ENCODE peak calls at places on chromosomes 6 and 20, in seven cellular contexts. I is fibroblast of the aortic adventitia, S is breast epithelium, G is neural progenitor cell, A is BJ, B is upper lobe of right lung, W is A549. T is an unnamed sample.

GRCh38 chr20:17896247-17896723 is 72.3 kb downstream of the SNX5 start:
- DNase-seq in I (no peak), S (no peak), G (no peak), A (no peak), B (no peak), W (no peak), T (no peak)

GRCh38 chr6:127737009-127737486 is 160.1 kb downstream of the C6orf58 start:
- DNase-seq in I (peak), S (peak), G (peak), A (peak), B (no peak), W (peak), T (no peak)

GRCh38 chr6:107348224-107348623 is 111.1 kb downstream of the PDSS2 start:
- DNase-seq in I (no peak), S (no peak), G (no peak), A (no peak), B (no peak), W (no peak), T (no peak)

GRCh38 chr20:31542963-31543362 is 28.7 kb downstream of the HM13 start:
- DNase-seq in I (no peak), S (no peak), G (no peak), A (no peak), B (no peak), W (no peak), T (no peak)

GRCh38 chr6:133741375-133741861 is 147.5 kb upstream of the TCF21 start:
- DNase-seq in I (peak), S (no peak), G (peak), A (no peak), B (no peak), W (peak), T (no peak)

GRCh38 chr6:35287671-35288396 is 9.8 kb upstream of the DEF6 start:
- DNase-seq in I (peak), S (no peak), G (no peak), A (no peak), B (no peak), W (no peak), T (no peak)

GRCh38 chr6:101509556-101509955 is 116.0 kb downstream of the GRIK2 start:
- DNase-seq in I (peak), S (no peak), G (no peak), A (peak), B (no peak), W (no peak), T (no peak)

GRCh38 chr20:54339093-54339492 is 131.2 kb downstream of the PFDN4 start:
- DNase-seq in I (no peak), S (no peak), G (no peak), A (no peak), B (no peak), W (no peak), T (no peak)

GRCh38 chr20:25483431-25484132 is 76.1 kb downstream of the GINS1 start:
- DNase-seq in I (no peak), S (no peak), G (no peak), A (no peak), B (no peak), W (no peak), T (no peak)

GRCh38 chr6:43776115-43776798 is 6.2 kb downstream of the VEGFA start:
- DNase-seq in I (no peak), S (no peak), G (no peak), A (no peak), B (peak), W (no peak), T (no peak)

GRCh38 chr6:12527339-12527738 is 189.2 kb upstream of the PHACTR1 start:
- DNase-seq in I (no peak), S (no peak), G (no peak), A (no peak), B (no peak), W (no peak), T (no peak)

GRCh38 chr6:64580346-64580745 is 944.7 kb downstream of the PHF3 start:
- DNase-seq in I (no peak), S (no peak), G (no peak), A (no peak), B (no peak), W (no peak), T (no peak)

GRCh38 chr6:100998111-100998510 is 117.0 kb upstream of the ASCC3 start:
- DNase-seq in I (peak), S (no peak), G (no peak), A (no peak), B (no peak), W (no peak), T (no peak)

GRCh38 chr20:25320035-25320800 is 70.4 kb downstream of the ABHD12 start:
- DNase-seq in I (no peak), S (no peak), G (no peak), A (no peak), B (peak), W (no peak), T (no peak)

GRCh38 chr6:17297261-17298080 is 16.3 kb downstream of the RBM24 start:
- DNase-seq in I (peak), S (no peak), G (no peak), A (no peak), B (no peak), W (no peak), T (no peak)

GRCh38 chr20:47282864-47283263 is 73.6 kb downstream of the ZMYND8 start:
- DNase-seq in I (no peak), S (no peak), G (no peak), A (no peak), B (no peak), W (no peak), T (no peak)

GRCh38 chr6:18513253-18513798 is 126.2 kb downstream of the RNF144B start:
- DNase-seq in I (no peak), S (no peak), G (no peak), A (no peak), B (no peak), W (no peak), T (peak)

GRCh38 chr6:157424491-157425020 is 43.6 kb downstream of the ZDHHC14 start:
- DNase-seq in I (no peak), S (no peak), G (no peak), A (no peak), B (no peak), W (no peak), T (no peak)

GRCh38 chr6:14618759-14619418 is 501.3 kb downstream of the CD83 start:
- DNase-seq in I (no peak), S (no peak), G (no peak), A (no peak), B (no peak), W (no peak), T (no peak)

GRCh38 chr6:45461486-45461885 is 83.8 kb upstream of the SUPT3H start:
- DNase-seq in I (no peak), S (no peak), G (no peak), A (no peak), B (no peak), W (no peak), T (no peak)

GRCh38 chr6:151313060-151313459 is 73.3 kb downstream of the AKAP12 start:
- DNase-seq in I (no peak), S (no peak), G (no peak), A (no peak), B (no peak), W (no peak), T (no peak)

GRCh38 chr6:14711056-14711703 is 534.7 kb upstream of the JARID2 start:
- DNase-seq in I (peak), S (no peak), G (peak), A (peak), B (no peak), W (peak), T (no peak)

GRCh38 chr6:111823831-111824607 is 49.2 kb downstream of the FYN start:
- DNase-seq in I (peak), S (no peak), G (no peak), A (peak), B (no peak), W (no peak), T (no peak)

GRCh38 chr20:59770851-59771250 is 162.6 kb downstream of the SYCP2 start:
- DNase-seq in I (no peak), S (no peak), G (no peak), A (no peak), B (no peak), W (no peak), T (no peak)

GRCh38 chr20:59771506-59772372 is 161.7 kb downstream of the SYCP2 start:
- DNase-seq in I (no peak), S (no peak), G (no peak), A (no peak), B (no peak), W (no peak), T (no peak)

GRCh38 chr20:59767656-59768055 is 163.3 kb downstream of the PHACTR3 start:
- DNase-seq in I (no peak), S (no peak), G (no peak), A (no peak), B (no peak), W (no peak), T (no peak)

GRCh38 chr20:59772373-59772705 is 161.1 kb downstream of the SYCP2 start:
- DNase-seq in I (no peak), S (no peak), G (no peak), A (no peak), B (no peak), W (no peak), T (no peak)

DNA sequence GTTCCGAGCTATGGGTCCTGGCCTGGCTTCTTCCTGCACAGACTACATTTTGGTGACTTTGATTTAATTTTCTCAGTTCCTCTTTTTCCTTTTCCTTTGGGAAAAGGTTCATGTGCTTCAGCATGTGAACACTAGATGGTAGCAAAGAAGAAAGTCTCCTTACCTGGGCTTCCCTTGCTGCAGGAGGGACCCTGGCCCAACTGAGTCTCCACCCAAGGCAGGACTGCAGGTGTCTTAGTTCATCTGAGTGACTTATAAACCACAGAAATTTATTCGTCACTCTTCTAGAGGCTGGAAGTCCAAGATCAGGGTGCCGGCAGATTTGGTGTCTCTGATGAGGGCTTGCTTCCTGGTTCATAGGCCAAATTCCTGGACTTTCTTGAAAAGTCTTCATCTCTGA is 163.2 kb downstream of the SYCP2 start:
- DNase-seq in I (no peak), S (no peak), G (peak), A (no peak), B (no peak), W (no peak), T (no peak)
- TF ChIP-seq CTCF in I (no peak), S (no peak), G (peak), A (no peak), B (no peak), W (no peak), T (no peak)

DNA sequence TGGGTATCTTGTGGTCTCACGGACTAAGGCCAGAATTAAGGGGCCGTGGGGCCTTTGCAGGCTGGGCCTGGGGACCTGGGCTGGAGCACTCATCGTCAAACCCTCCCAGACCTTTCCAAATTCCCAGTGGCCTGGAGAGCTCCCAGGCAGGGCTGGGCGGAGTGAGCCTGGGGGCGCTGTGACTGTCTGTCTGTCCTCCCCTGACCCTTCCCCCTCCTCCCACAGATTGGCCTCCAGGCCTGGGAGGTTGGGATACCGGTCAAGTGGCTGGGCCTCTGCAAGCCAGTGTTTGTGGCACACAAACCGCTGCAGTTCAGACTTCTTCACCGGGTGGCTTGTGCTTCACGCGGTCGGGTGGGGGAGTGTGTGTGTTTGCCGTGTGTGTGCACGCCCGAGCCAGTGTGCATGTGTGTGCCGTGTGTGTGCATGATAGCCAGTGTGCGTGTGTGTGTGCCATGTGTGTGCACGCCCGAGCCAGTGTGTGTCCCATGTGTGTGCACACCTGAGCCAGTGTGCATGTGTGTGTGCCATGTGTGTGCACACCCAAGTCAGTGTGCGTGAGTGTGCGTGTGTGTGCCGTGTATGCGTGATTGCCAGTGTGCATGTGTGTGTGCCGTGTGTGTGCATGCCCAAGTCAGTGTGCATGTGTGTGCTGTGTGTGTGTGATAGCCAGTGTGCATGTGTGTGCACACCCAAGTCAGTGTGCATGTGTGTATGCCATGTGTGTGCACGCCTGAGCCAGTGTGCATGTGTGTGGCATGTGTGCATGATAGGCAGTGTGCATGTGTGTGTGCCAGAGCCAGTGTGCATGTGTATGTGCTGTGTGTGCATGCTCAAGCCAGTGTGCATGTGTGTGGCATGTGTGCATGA is 6.3 kb downstream of the RBBP8NL start:
- DNase-seq in I (no peak), S (no peak), G (no peak), A (no peak), B (no peak), W (no peak), T (no peak)
- TF ChIP-seq CTCF in I (no peak), S (no peak), G (no peak), A (no peak), B (no peak), W (no peak), T (no peak)

GRCh38 chr6:55957961-55958422 is 82.6 kb upstream of the BMP5 start:
- DNase-seq in I (peak), S (no peak), G (no peak), A (peak), B (no peak), W (no peak), T (no peak)

GRCh38 chr6:55955684-55956083 is 80.3 kb upstream of the BMP5 start:
- DNase-seq in I (no peak), S (no peak), G (no peak), A (no peak), B (no peak), W (no peak), T (no peak)

GRCh38 chr6:55950071-55950814 is 74.9 kb upstream of the BMP5 start:
- DNase-seq in I (no peak), S (no peak), G (no peak), A (no peak), B (no peak), W (no peak), T (no peak)

GRCh38 chr6:55954436-55954835 is 79.0 kb upstream of the BMP5 start:
- DNase-seq in I (no peak), S (no peak), G (no peak), A (no peak), B (no peak), W (no peak), T (no peak)

DNA sequence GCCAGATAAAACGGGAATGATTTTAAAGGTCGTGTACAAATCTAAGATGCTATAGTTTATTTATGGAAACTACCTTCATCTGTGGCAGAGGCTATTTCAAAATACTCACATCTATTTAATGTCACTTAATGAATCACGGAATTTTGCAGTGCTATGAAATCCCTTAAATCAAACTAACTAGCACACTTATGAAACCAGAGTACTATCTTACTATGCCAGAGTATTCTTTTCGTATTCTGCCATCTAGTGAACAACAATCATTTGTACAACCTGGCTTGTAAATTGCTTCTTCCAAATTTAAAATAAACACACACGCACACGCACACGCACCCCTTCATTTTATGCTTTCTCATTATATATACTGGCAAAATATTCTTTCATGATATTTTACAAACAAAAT is 78.0 kb upstream of the BMP5 start:
- DNase-seq in I (peak), S (no peak), G (no peak), A (peak), B (no peak), W (peak), T (no peak)
- TF ChIP-seq CTCF in I (peak), S (peak), G (peak), A (peak), B (no peak), W (peak), T (peak)

GRCh38 chr6:10381133-10381829 is 33.6 kb downstream of the TFAP2A start:
- DNase-seq in I (no peak), S (no peak), G (peak), A (no peak), B (no peak), W (no peak), T (no peak)
- TF ChIP-seq CTCF in I (peak), S (no peak), G (peak), A (peak), B (no peak), W (no peak), T (no peak)

GRCh38 chr20:43563991-43564390 is 5.2 kb downstream of the SGK2 start:
- DNase-seq in I (no peak), S (no peak), G (no peak), A (no peak), B (no peak), W (no peak), T (no peak)

GRCh38 chr20:43564993-43565757 is 6.3 kb downstream of the SGK2 start:
- DNase-seq in I (no peak), S (no peak), G (no peak), A (no peak), B (no peak), W (no peak), T (no peak)

GRCh38 chr20:43565758-43566104 is 6.9 kb downstream of the SGK2 start:
- DNase-seq in I (no peak), S (no peak), G (no peak), A (no peak), B (no peak), W (no peak), T (no peak)

GRCh38 chr20:43564455-43564854 is 5.6 kb downstream of the SGK2 start:
- DNase-seq in I (no peak), S (no peak), G (no peak), A (no peak), B (no peak), W (no peak), T (no peak)

GRCh38 chr20:43563429-43563828 is 4.6 kb downstream of the SGK2 start:
- DNase-seq in I (peak), S (no peak), G (no peak), A (no peak), B (no peak), W (no peak), T (no peak)
- TF ChIP-seq CTCF in I (no peak), S (no peak), G (no peak), A (peak), B (no peak), W (no peak), T (no peak)